ENCODE peak calls at places on chromosomes 16 and 17, in nine cellular contexts. D is astrocyte of the spinal cord; J is dorsolateral prefrontal cortex; O is endothelial cell of umbilical vein; X is astrocyte; S is adrenal gland; U is CD8-positive, alpha-beta T cell; L is OCI-LY7; B is BE2C. P is an unnamed sample.

GRCh38 chr16:86046901-86047300 is 147.9 kb downstream of the IRF8 start:
- DNase-seq in D (no peak), J (no peak), O (no peak), X (no peak), S (no peak), U (no peak), L (no peak), B (no peak), P (no peak)

GRCh38 chr16:25643633-25644032 is 48.1 kb upstream of the HS3ST4 start:
- DNase-seq in D (no peak), J (no peak), O (no peak), X (no peak), S (no peak), U (no peak), L (no peak), B (no peak), P (no peak)

GRCh38 chr16:81585785-81586184 is 141.2 kb downstream of the CMIP start:
- DNase-seq in D (no peak), J (no peak), O (no peak), X (no peak), S (no peak), U (no peak), L (no peak), B (peak; percentile 32), P (no peak)

GRCh38 chr17:78172284-78173024 is 4.1 kb downstream of the SYNGR2 start:
- DNase-seq in D (peak; percentile 20), J (no peak), O (peak; percentile 21), X (no peak), S (peak; percentile 38), U (no peak), L (peak; percentile 48), B (no peak), P (no peak)

GRCh38 chr16:383326-384020 is 1.7 kb upstream of the PGAP6 start:
- DNase-seq in D (no peak), J (no peak), O (peak; percentile 31), X (no peak), S (no peak), U (no peak), L (peak; percentile 93), B (peak; percentile 12), P (no peak)

GRCh38 chr17:40598021-40598927 is 33.0 kb upstream of the CCR7 start:
- DNase-seq in D (no peak), J (no peak), O (no peak), X (no peak), S (no peak), U (no peak), L (no peak), B (no peak), P (peak; percentile 28)

GRCh38 chr16:28293589-28293935 is 1.2 kb downstream of the SBK1 start:
- DNase-seq in D (no peak), J (no peak), O (no peak), X (no peak), S (no peak), U (no peak), L (no peak), B (no peak), P (no peak)

GRCh38 chr16:48350716-48351115 is 34.5 kb downstream of the SIAH1 start:
- DNase-seq in D (no peak), J (no peak), O (no peak), X (no peak), S (no peak), U (no peak), L (no peak), B (no peak), P (no peak)

GRCh38 chr17:19753049-19753444 is 4.9 kb upstream of the ALDH3A1 start:
- DNase-seq in D (peak; percentile 80), J (peak; percentile 63), O (peak; percentile 83), X (peak; percentile 73), S (peak; percentile 92), U (no peak), L (no peak), B (no peak), P (peak; percentile 66)

GRCh38 chr17:16912021-16912962 is 59.6 kb downstream of the TNFRSF13B start:
- DNase-seq in D (no peak), J (peak; percentile 17), O (no peak), X (no peak), S (no peak), U (no peak), L (no peak), B (no peak), P (no peak)

GRCh38 chr17:80769936-80770625 is 221.6 kb upstream of the CHMP6 start:
- DNase-seq in D (no peak), J (no peak), O (no peak), X (no peak), S (no peak), U (no peak), L (no peak), B (no peak), P (no peak)

GRCh38 chr17:8041249-8041928 is 2.5 kb downstream of the ALOX15B start:
- DNase-seq in D (peak; percentile 77), J (no peak), O (peak; percentile 66), X (peak; percentile 47), S (peak; percentile 46), U (no peak), L (peak; percentile 76), B (peak; percentile 26), P (peak; percentile 95)

GRCh38 chr17:48392836-48393235 is 37.2 kb downstream of the SKAP1 start:
- DNase-seq in D (no peak), J (no peak), O (no peak), X (no peak), S (no peak), U (no peak), L (no peak), B (no peak), P (peak; percentile 5)

GRCh38 chr16:86946396-86946795 is 368.0 kb downstream of the FOXL1 start:
- DNase-seq in D (peak; percentile 27), J (no peak), O (peak; percentile 49), X (peak; percentile 49), S (no peak), U (no peak), L (no peak), B (no peak), P (no peak)

GRCh38 chr16:8712589-8713361 is 38.4 kb downstream of the ABAT start:
- DNase-seq in D (no peak), J (peak; percentile 82), O (no peak), X (no peak), S (no peak), U (no peak), L (no peak), B (peak; percentile 71), P (no peak)

GRCh38 chr16:75733305-75734141 is 7.2 kb upstream of the CPHXL start:
- DNase-seq in D (peak; percentile 95), J (no peak), O (no peak), X (peak; percentile 98), S (no peak), U (no peak), L (no peak), B (no peak), P (peak; percentile 92)

GRCh38 chr17:20009302-20010098 is at the start of gene SPECC1:
- DNase-seq in D (peak; percentile 63), J (peak; percentile 89), O (peak; percentile 71), X (peak; percentile 6), S (peak; percentile 34), U (peak; percentile 80), L (peak; percentile 75), B (peak; percentile 73), P (peak; percentile 45)

GRCh38 chr17:46194393-46195216 is 1.4 kb upstream of the KANSL1 start:
- DNase-seq in D (peak; percentile 50), J (no peak), O (peak; percentile 81), X (no peak), S (no peak), U (peak; percentile 33), L (peak; percentile 73), B (peak; percentile 26), P (peak; percentile 55)

GRCh38 chr17:39069114-39069756 is 82.2 kb downstream of the PLXDC1 start:
- DNase-seq in D (peak; percentile 38), J (no peak), O (peak; percentile 19), X (peak; percentile 25), S (peak; percentile 38), U (peak; percentile 2), L (peak; percentile 76), B (peak; percentile 47), P (peak; percentile 53)

GRCh38 chr16:11250091-11250785 is 5.8 kb downstream of the SOCS1 start:
- DNase-seq in D (peak; percentile 9), J (no peak), O (no peak), X (no peak), S (no peak), U (no peak), L (no peak), B (no peak), P (no peak)

GRCh38 chr17:30554839-30555751 is 77.9 kb downstream of the GOSR1 start:
- DNase-seq in D (no peak), J (no peak), O (peak; percentile 34), X (no peak), S (no peak), U (no peak), L (peak; percentile 33), B (peak; percentile 41), P (peak; percentile 44)
- TF ChIP-seq CTCF in D (peak; percentile 27), J (no peak), O (peak; percentile 51), X (no peak), S (peak; percentile 19), U (no peak), L (peak; percentile 64), B (peak; percentile 33), P (peak; percentile 40)

DNA sequence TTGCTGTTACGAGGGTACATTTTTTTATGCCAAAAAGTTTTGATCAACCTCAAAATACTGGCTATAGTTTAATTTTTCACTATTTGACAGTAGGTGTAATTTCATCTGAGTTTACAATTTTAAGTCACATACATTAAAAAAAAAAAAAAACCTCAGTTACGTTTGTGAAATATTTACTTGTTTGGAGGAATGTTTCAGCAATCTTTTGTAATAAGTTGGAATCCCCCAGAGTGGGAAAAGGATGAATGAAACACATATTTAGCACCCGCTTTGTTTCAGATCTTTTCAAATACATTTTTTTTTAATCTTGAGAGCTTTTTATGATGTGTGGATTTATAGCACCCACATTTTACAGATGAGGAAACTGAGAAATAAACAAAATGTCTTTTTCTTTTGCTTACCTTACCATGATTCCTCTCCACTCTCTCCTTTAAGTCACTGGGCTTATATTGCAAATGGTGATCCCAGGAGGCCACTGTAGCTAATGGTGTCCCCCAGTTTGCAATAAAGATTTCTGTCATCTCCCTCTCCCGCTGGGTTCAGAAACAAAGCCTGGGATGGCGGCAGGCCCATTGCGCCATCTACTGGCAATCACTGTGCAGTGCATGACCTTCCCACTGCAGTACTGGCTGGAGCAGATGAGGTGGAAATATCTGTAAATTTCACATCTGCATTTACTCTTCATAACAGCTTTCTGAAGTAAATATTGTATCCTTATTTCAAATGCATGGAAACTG is 27.7 kb downstream of the TBC1D3B start:
- DNase-seq in D (peak; percentile 82), J (peak; percentile 77), O (peak; percentile 67), X (peak; percentile 12), S (peak; percentile 41), U (peak; percentile 48), L (peak; percentile 75), B (peak; percentile 53), P (peak; percentile 66)
- H3K4me3 ChIP-seq in D (no peak overlapping the region), J (no peak overlapping the region), O (no peak overlapping the region), X (no peak overlapping the region), S (no peak overlapping the region), U (no peak overlapping the region), L (no peak overlapping the region), B (no peak overlapping the region), P (no peak overlapping the region)

GRCh38 chr16:57667526-57668258 is 414 bp upstream of the ADGRG3 start:
- DNase-seq in D (peak; percentile 39), J (no peak), O (no peak), X (no peak), S (peak; percentile 77), U (no peak), L (no peak), B (no peak), P (peak; percentile 52)
- TF ChIP-seq CTCF in D (peak; percentile 33), J (no peak), O (peak; percentile 27), X (no peak), S (no peak), U (no peak), L (peak; percentile 41), B (peak; percentile 20), P (no peak)

GRCh38 chr17:75587718-75588545 is at the start of gene MYO15B:
- DNase-seq in D (peak; percentile 3), J (peak; percentile 51), O (peak; percentile 40), X (no peak), S (peak; percentile 38), U (peak; percentile 54), L (no peak), B (no peak), P (no peak)
- H3K4me3 ChIP-seq in D (peak within 1 kb of the TSS; percentile 17), J (peak within 1 kb of the TSS; percentile 63), O (peak within 1 kb of the TSS; percentile 42), X (peak within 1 kb of the TSS; percentile 33), S (no peak within 1 kb of the TSS), U (peak within 1 kb of the TSS; percentile 74), L (no peak within 1 kb of the TSS), B (no peak within 1 kb of the TSS), P (no peak within 1 kb of the TSS)

P was measured in fibroblast of mammary gland.